ENCODE peak calls at places on chromosome 11, in seven cellular contexts. P is H1, S is K562, V is HepG2, O is HCT116, D is GM12878, Y is SK-N-SH. M is an unnamed sample.

GRCh38 chr11:82996966-82997606 is 74.6 kb downstream of the RAB30 start:
- DNase-seq in D (peak; percentile 87), Y (no peak), S (no peak), O (no peak), P (no peak), V (no peak), M (no peak)

GRCh38 chr11:2576116-2576515 is 123.7 kb downstream of the KCNQ1OT1 start:
- DNase-seq in Y (no peak), D (no peak), V (no peak), S (no peak), P (no peak), O (no peak), M (no peak)

GRCh38 chr11:128859563-128860441 is 7.3 kb downstream of the KCNJ1 start:
- DNase-seq in P (peak; percentile 75), O (peak; percentile 68), Y (peak; percentile 46), S (peak; percentile 61), V (peak; percentile 35), D (no peak), M (peak; percentile 60)

GRCh38 chr11:130181295-130182272 is 22.0 kb downstream of the ST14 start:
- DNase-seq in P (no peak), Y (no peak), O (no peak), D (no peak), V (peak; percentile 99), S (no peak), M (no peak)

GRCh38 chr11:6611092-6612007 is 666 bp downstream of the TAF10 start:
- DNase-seq in Y (no peak), O (no peak), P (no peak), S (peak; percentile 32), D (no peak), V (no peak), M (no peak)

GRCh38 chr11:1832181-1832988 is 2.4 kb upstream of the SYT8 start:
- DNase-seq in Y (peak; percentile 95), D (no peak), P (no peak), V (no peak), O (no peak), S (peak; percentile 84), M (peak; percentile 53)

GRCh38 chr11:2771758-2772466 is 72.1 kb upstream of the KCNQ1OT1 start:
- DNase-seq in D (no peak), P (no peak), V (no peak), O (no peak), Y (no peak), S (no peak), M (no peak)

GRCh38 chr11:65429724-65430405 is 7.3 kb downstream of the NEAT1 start:
- DNase-seq in O (no peak), Y (no peak), P (no peak), S (peak; percentile 27), D (no peak), V (no peak), M (no peak)

GRCh38 chr11:59706518-59707285 is 6.9 kb downstream of the OR10V1 start:
- DNase-seq in S (peak; percentile 72), O (peak; percentile 50), Y (no peak), P (no peak), V (no peak), D (no peak), M (no peak)

GRCh38 chr11:18312663-18313420 is 9.1 kb downstream of the HPS5 start:
- DNase-seq in P (no peak), Y (no peak), S (no peak), V (no peak), O (no peak), D (no peak), M (no peak)

GRCh38 chr11:68325183-68325893 is 12.9 kb downstream of the LRP5 start:
- DNase-seq in Y (no peak), S (no peak), P (no peak), O (no peak), D (no peak), V (no peak), M (no peak)

GRCh38 chr11:78961938-78962701 is 387.5 kb upstream of the NARS2 start:
- DNase-seq in V (no peak), Y (peak; percentile 94), P (no peak), O (no peak), D (no peak), S (peak; percentile 50), M (peak; percentile 36)

GRCh38 chr11:116162541-116163230 is 610.1 kb downstream of the BUD13 start:
- DNase-seq in V (no peak), D (no peak), P (no peak), S (no peak), Y (no peak), O (no peak), M (no peak)

GRCh38 chr11:77375114-77375513 is 73.6 kb upstream of the GDPD4 start:
- DNase-seq in O (no peak), D (no peak), Y (no peak), P (no peak), S (no peak), V (no peak), M (no peak)

GRCh38 chr11:27200779-27201453 is 160.3 kb downstream of the BBOX1 start:
- DNase-seq in V (no peak), O (no peak), D (no peak), P (no peak), S (no peak), Y (no peak), M (no peak)

GRCh38 chr11:24781288-24781687 is 284.4 kb downstream of the LUZP2 start:
- DNase-seq in D (no peak), V (no peak), P (no peak), Y (no peak), O (no peak), S (no peak), M (no peak)

GRCh38 chr11:24635588-24636290 is 138.9 kb downstream of the LUZP2 start:
- DNase-seq in D (no peak), V (no peak), O (no peak), P (no peak), Y (no peak), S (no peak), M (peak; percentile 58)

DNA sequence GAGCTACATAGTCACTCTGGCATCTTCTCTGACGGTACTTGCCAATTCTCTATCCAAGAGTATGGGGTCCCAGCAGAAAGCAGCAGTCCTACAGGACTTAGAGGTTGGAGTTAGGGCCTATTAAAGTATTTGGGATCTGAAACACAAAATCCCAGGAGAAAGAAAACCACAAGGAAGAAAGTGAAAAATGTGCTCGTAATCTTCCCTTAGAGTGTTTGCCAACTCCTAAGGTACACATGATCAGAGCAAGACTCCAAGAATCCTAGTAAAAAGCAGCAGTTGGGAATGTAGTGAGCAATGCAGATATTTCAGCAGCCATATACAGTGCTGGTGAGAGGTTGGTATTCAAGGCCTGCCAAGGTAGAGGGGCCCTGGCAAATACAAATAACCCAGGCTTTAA is 71.6 kb downstream of the EXT2 start:
- DNase-seq in S (no peak), O (no peak), P (no peak), Y (no peak), D (no peak), V (no peak), M (no peak)
- TF ChIP-seq JUND in S (no peak), O (no peak), P (no peak), Y (no peak), D (no peak), V (no peak), M (no peak)

DNA sequence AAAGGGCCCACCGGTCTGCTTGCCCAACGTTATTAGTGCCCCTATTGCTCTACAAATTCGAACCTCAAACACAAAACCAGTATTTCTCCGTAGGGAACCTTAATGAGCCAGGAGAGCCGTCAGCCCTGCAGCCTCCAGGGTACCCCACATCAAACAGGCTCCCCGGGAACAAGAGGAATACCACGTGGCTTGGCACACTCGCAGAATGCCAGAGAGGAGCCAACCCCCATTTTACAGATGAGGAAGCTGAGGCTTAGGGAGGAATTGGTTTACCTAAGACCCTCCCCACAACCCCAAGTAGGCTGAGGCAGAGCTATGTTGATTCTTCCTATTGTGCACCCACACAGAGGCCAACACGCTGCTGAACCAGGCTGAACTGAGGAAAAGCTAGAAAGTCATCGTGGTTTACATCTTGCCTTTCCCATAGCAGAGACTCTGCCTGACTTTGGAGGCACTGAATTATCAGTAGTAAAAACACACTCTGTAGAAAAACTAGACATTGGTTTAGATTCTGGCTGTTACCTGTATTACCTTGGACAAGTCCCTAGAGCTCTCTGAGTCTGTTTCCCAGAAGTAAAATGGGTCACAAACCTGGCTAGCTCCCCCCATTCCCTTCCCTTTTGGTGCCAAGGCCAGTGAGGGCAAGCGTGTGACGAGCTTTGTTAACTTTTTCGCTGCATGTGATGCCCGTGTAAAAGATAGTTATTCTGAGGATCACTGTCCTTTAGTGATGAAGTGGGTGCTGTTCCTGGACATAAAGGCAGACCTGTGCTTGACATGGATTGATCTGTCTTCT is 808 bp downstream of the TKFC start:
- DNase-seq in V (no peak), S (no peak), O (no peak), Y (peak; percentile 36), P (no peak), D (no peak), M (no peak)
- TF ChIP-seq JUND in V (no peak), S (no peak), O (no peak), Y (no peak), P (no peak), D (no peak), M (no peak)

GRCh38 chr11:9003573-9004309 is at the start of gene NRIP3:
- DNase-seq in P (peak; percentile 13), O (no peak), D (no peak), Y (peak; percentile 94), V (no peak), S (peak; percentile 89), M (peak; percentile 74)
- TF ChIP-seq JUND in P (no peak), O (no peak), D (no peak), Y (no peak), V (no peak), S (no peak), M (no peak)

GRCh38 chr11:118148877-118149276 is 3.7 kb downstream of the SCN4B start:
- DNase-seq in P (no peak), S (no peak), O (no peak), Y (no peak), V (no peak), D (no peak), M (no peak)
- TF ChIP-seq JUND in P (no peak), S (no peak), O (no peak), Y (no peak), V (no peak), D (no peak), M (no peak)